ENCODE peak calls at places on chromosomes 2 and 18, in seven cellular contexts. One of them, this sample, is unnamed.

GRCh38 chr18:6661692-6662415 is 67.7 kb upstream of the ARHGAP28 start:
- DNase-seq in stimulated activated CD4-positive, alpha-beta T cell treated with anti-CD3 and anti-CD28 coated beads, Interleukin-15, amount 100 ng/mL, for 24 hours: no peak
- DNase-seq in epithelial cell of proximal tubule: no peak
- DNase-seq in tibial artery: no peak
- DNase-seq in lower leg skin: no peak
- DNase-seq in Right ventricle myocardium inferior: no peak
- DNase-seq in esophagus muscularis mucosa: no peak
- DNase-seq in this sample: no peak

GRCh38 chr18:55779461-55779710 is 191.4 kb upstream of the TCF4 start:
- DNase-seq in stimulated activated CD4-positive, alpha-beta T cell treated with anti-CD3 and anti-CD28 coated beads, Interleukin-15, amount 100 ng/mL, for 24 hours: no peak
- DNase-seq in epithelial cell of proximal tubule: no peak
- DNase-seq in tibial artery: no peak
- DNase-seq in lower leg skin: no peak
- DNase-seq in Right ventricle myocardium inferior: peak; percentile 70
- DNase-seq in esophagus muscularis mucosa: no peak
- DNase-seq in this sample: no peak

GRCh38 chr2:12514631-12515437 is 201.9 kb upstream of the TRIB2 start:
- DNase-seq in stimulated activated CD4-positive, alpha-beta T cell treated with anti-CD3 and anti-CD28 coated beads, Interleukin-15, amount 100 ng/mL, for 24 hours: peak; percentile 34
- DNase-seq in epithelial cell of proximal tubule: no peak
- DNase-seq in tibial artery: no peak
- DNase-seq in lower leg skin: no peak
- DNase-seq in Right ventricle myocardium inferior: no peak
- DNase-seq in esophagus muscularis mucosa: no peak
- DNase-seq in this sample: peak; percentile 57

GRCh38 chr2:141599721-141600120 is 531.1 kb downstream of the LRP1B start:
- DNase-seq in stimulated activated CD4-positive, alpha-beta T cell treated with anti-CD3 and anti-CD28 coated beads, Interleukin-15, amount 100 ng/mL, for 24 hours: no peak
- DNase-seq in epithelial cell of proximal tubule: no peak
- DNase-seq in tibial artery: no peak
- DNase-seq in lower leg skin: no peak
- DNase-seq in Right ventricle myocardium inferior: no peak
- DNase-seq in esophagus muscularis mucosa: no peak
- DNase-seq in this sample: no peak

GRCh38 chr2:19195681-19196080 is 162.7 kb downstream of the OSR1 start:
- DNase-seq in stimulated activated CD4-positive, alpha-beta T cell treated with anti-CD3 and anti-CD28 coated beads, Interleukin-15, amount 100 ng/mL, for 24 hours: no peak
- DNase-seq in epithelial cell of proximal tubule: no peak
- DNase-seq in tibial artery: no peak
- DNase-seq in lower leg skin: no peak
- DNase-seq in Right ventricle myocardium inferior: no peak
- DNase-seq in esophagus muscularis mucosa: no peak
- DNase-seq in this sample: no peak

GRCh38 chr2:10076511-10076910 is 3.7 kb downstream of the CYS1 start:
- DNase-seq in stimulated activated CD4-positive, alpha-beta T cell treated with anti-CD3 and anti-CD28 coated beads, Interleukin-15, amount 100 ng/mL, for 24 hours: no peak
- DNase-seq in epithelial cell of proximal tubule: no peak
- DNase-seq in tibial artery: no peak
- DNase-seq in lower leg skin: no peak
- DNase-seq in Right ventricle myocardium inferior: no peak
- DNase-seq in esophagus muscularis mucosa: no peak
- DNase-seq in this sample: no peak

GRCh38 chr2:166892397-166892796 is 4.1 kb downstream of the XIRP2 start:
- DNase-seq in stimulated activated CD4-positive, alpha-beta T cell treated with anti-CD3 and anti-CD28 coated beads, Interleukin-15, amount 100 ng/mL, for 24 hours: no peak
- DNase-seq in epithelial cell of proximal tubule: no peak
- DNase-seq in tibial artery: no peak
- DNase-seq in lower leg skin: no peak
- DNase-seq in Right ventricle myocardium inferior: no peak
- DNase-seq in esophagus muscularis mucosa: no peak
- DNase-seq in this sample: no peak

GRCh38 chr2:60939622-60940021 is 58.2 kb downstream of the REL start:
- DNase-seq in stimulated activated CD4-positive, alpha-beta T cell treated with anti-CD3 and anti-CD28 coated beads, Interleukin-15, amount 100 ng/mL, for 24 hours: no peak
- DNase-seq in epithelial cell of proximal tubule: no peak
- DNase-seq in tibial artery: no peak
- DNase-seq in lower leg skin: no peak
- DNase-seq in Right ventricle myocardium inferior: no peak
- DNase-seq in esophagus muscularis mucosa: no peak
- DNase-seq in this sample: no peak

GRCh38 chr2:186884585-186884984 is 35.6 kb upstream of the ZSWIM2 start:
- DNase-seq in stimulated activated CD4-positive, alpha-beta T cell treated with anti-CD3 and anti-CD28 coated beads, Interleukin-15, amount 100 ng/mL, for 24 hours: no peak
- DNase-seq in epithelial cell of proximal tubule: no peak
- DNase-seq in tibial artery: no peak
- DNase-seq in lower leg skin: no peak
- DNase-seq in Right ventricle myocardium inferior: no peak
- DNase-seq in esophagus muscularis mucosa: no peak
- DNase-seq in this sample: no peak

GRCh38 chr2:47174731-47175361 is 19.7 kb upstream of the STPG4 start:
- DNase-seq in stimulated activated CD4-positive, alpha-beta T cell treated with anti-CD3 and anti-CD28 coated beads, Interleukin-15, amount 100 ng/mL, for 24 hours: peak; percentile 43
- DNase-seq in epithelial cell of proximal tubule: no peak
- DNase-seq in tibial artery: peak; percentile 56
- DNase-seq in lower leg skin: peak; percentile 87
- DNase-seq in Right ventricle myocardium inferior: no peak
- DNase-seq in esophagus muscularis mucosa: no peak
- DNase-seq in this sample: peak; percentile 45

GRCh38 chr2:8132371-8132831 is 549.5 kb upstream of the ID2 start:
- DNase-seq in stimulated activated CD4-positive, alpha-beta T cell treated with anti-CD3 and anti-CD28 coated beads, Interleukin-15, amount 100 ng/mL, for 24 hours: no peak
- DNase-seq in epithelial cell of proximal tubule: no peak
- DNase-seq in tibial artery: no peak
- DNase-seq in lower leg skin: no peak
- DNase-seq in Right ventricle myocardium inferior: no peak
- DNase-seq in esophagus muscularis mucosa: no peak
- DNase-seq in this sample: no peak

GRCh38 chr18:8947576-8947975 is 154.9 kb upstream of the NDUFV2 start:
- DNase-seq in stimulated activated CD4-positive, alpha-beta T cell treated with anti-CD3 and anti-CD28 coated beads, Interleukin-15, amount 100 ng/mL, for 24 hours: no peak
- DNase-seq in epithelial cell of proximal tubule: no peak
- DNase-seq in tibial artery: no peak
- DNase-seq in lower leg skin: no peak
- DNase-seq in Right ventricle myocardium inferior: no peak
- DNase-seq in esophagus muscularis mucosa: no peak
- DNase-seq in this sample: no peak

GRCh38 chr18:56823986-56824385 is 172.8 kb downstream of the WDR7 start:
- DNase-seq in stimulated activated CD4-positive, alpha-beta T cell treated with anti-CD3 and anti-CD28 coated beads, Interleukin-15, amount 100 ng/mL, for 24 hours: no peak
- DNase-seq in epithelial cell of proximal tubule: no peak
- DNase-seq in tibial artery: no peak
- DNase-seq in lower leg skin: no peak
- DNase-seq in Right ventricle myocardium inferior: no peak
- DNase-seq in esophagus muscularis mucosa: no peak
- DNase-seq in this sample: no peak

GRCh38 chr2:36468463-36469266 is 113.1 kb downstream of the CRIM1 start:
- DNase-seq in stimulated activated CD4-positive, alpha-beta T cell treated with anti-CD3 and anti-CD28 coated beads, Interleukin-15, amount 100 ng/mL, for 24 hours: no peak
- DNase-seq in epithelial cell of proximal tubule: no peak
- DNase-seq in tibial artery: no peak
- DNase-seq in lower leg skin: no peak
- DNase-seq in Right ventricle myocardium inferior: no peak
- DNase-seq in esophagus muscularis mucosa: peak; percentile 47
- DNase-seq in this sample: no peak

GRCh38 chr2:96531872-96532505 is 4.6 kb upstream of the ARID5A start:
- DNase-seq in stimulated activated CD4-positive, alpha-beta T cell treated with anti-CD3 and anti-CD28 coated beads, Interleukin-15, amount 100 ng/mL, for 24 hours: peak; percentile 93
- DNase-seq in epithelial cell of proximal tubule: peak; percentile 96
- DNase-seq in tibial artery: peak; percentile 99
- DNase-seq in lower leg skin: peak; percentile 99
- DNase-seq in Right ventricle myocardium inferior: peak; percentile 92
- DNase-seq in esophagus muscularis mucosa: peak; percentile 99
- DNase-seq in this sample: peak; percentile 85

GRCh38 chr2:207142461-207142860 is 23.3 kb downstream of the KLF7 start:
- DNase-seq in stimulated activated CD4-positive, alpha-beta T cell treated with anti-CD3 and anti-CD28 coated beads, Interleukin-15, amount 100 ng/mL, for 24 hours: no peak
- DNase-seq in epithelial cell of proximal tubule: no peak
- DNase-seq in tibial artery: no peak
- DNase-seq in lower leg skin: no peak
- DNase-seq in Right ventricle myocardium inferior: no peak
- DNase-seq in esophagus muscularis mucosa: no peak
- DNase-seq in this sample: peak; percentile 12

GRCh38 chr2:212109792-212110680 is 428.6 kb downstream of the ERBB4 start:
- DNase-seq in stimulated activated CD4-positive, alpha-beta T cell treated with anti-CD3 and anti-CD28 coated beads, Interleukin-15, amount 100 ng/mL, for 24 hours: no peak
- DNase-seq in epithelial cell of proximal tubule: no peak
- DNase-seq in tibial artery: no peak
- DNase-seq in lower leg skin: no peak
- DNase-seq in Right ventricle myocardium inferior: no peak
- DNase-seq in esophagus muscularis mucosa: no peak
- DNase-seq in this sample: no peak

GRCh38 chr2:198314559-198315153 is 510.3 kb downstream of the PLCL1 start:
- DNase-seq in stimulated activated CD4-positive, alpha-beta T cell treated with anti-CD3 and anti-CD28 coated beads, Interleukin-15, amount 100 ng/mL, for 24 hours: no peak
- DNase-seq in epithelial cell of proximal tubule: peak; percentile 20
- DNase-seq in tibial artery: no peak
- DNase-seq in lower leg skin: no peak
- DNase-seq in Right ventricle myocardium inferior: no peak
- DNase-seq in esophagus muscularis mucosa: no peak
- DNase-seq in this sample: peak; percentile 16

GRCh38 chr2:105926960-105927678 is 182.4 kb downstream of the NCK2 start:
- DNase-seq in stimulated activated CD4-positive, alpha-beta T cell treated with anti-CD3 and anti-CD28 coated beads, Interleukin-15, amount 100 ng/mL, for 24 hours: peak; percentile 69
- DNase-seq in epithelial cell of proximal tubule: no peak
- DNase-seq in tibial artery: no peak
- DNase-seq in lower leg skin: no peak
- DNase-seq in Right ventricle myocardium inferior: no peak
- DNase-seq in esophagus muscularis mucosa: no peak
- DNase-seq in this sample: peak; percentile 68

GRCh38 chr2:180716186-180717180 is 263.9 kb upstream of the UBE2E3 start:
- DNase-seq in stimulated activated CD4-positive, alpha-beta T cell treated with anti-CD3 and anti-CD28 coated beads, Interleukin-15, amount 100 ng/mL, for 24 hours: no peak
- DNase-seq in epithelial cell of proximal tubule: no peak
- DNase-seq in tibial artery: no peak
- DNase-seq in lower leg skin: no peak
- DNase-seq in Right ventricle myocardium inferior: no peak
- DNase-seq in esophagus muscularis mucosa: no peak
- DNase-seq in this sample: no peak

GRCh38 chr18:48345596-48345995 is 63.6 kb downstream of the ZBTB7C start:
- DNase-seq in stimulated activated CD4-positive, alpha-beta T cell treated with anti-CD3 and anti-CD28 coated beads, Interleukin-15, amount 100 ng/mL, for 24 hours: no peak
- DNase-seq in epithelial cell of proximal tubule: no peak
- DNase-seq in tibial artery: no peak
- DNase-seq in lower leg skin: peak; percentile 70
- DNase-seq in Right ventricle myocardium inferior: no peak
- DNase-seq in esophagus muscularis mucosa: no peak
- DNase-seq in this sample: no peak

GRCh38 chr2:79981316-79981715 is 323.2 kb downstream of the LRRTM1 start:
- DNase-seq in stimulated activated CD4-positive, alpha-beta T cell treated with anti-CD3 and anti-CD28 coated beads, Interleukin-15, amount 100 ng/mL, for 24 hours: no peak
- DNase-seq in epithelial cell of proximal tubule: no peak
- DNase-seq in tibial artery: no peak
- DNase-seq in lower leg skin: no peak
- DNase-seq in Right ventricle myocardium inferior: no peak
- DNase-seq in esophagus muscularis mucosa: no peak
- DNase-seq in this sample: no peak

GRCh38 chr2:241818943-241819270 is 9.9 kb downstream of the NEU4 start:
- DNase-seq in stimulated activated CD4-positive, alpha-beta T cell treated with anti-CD3 and anti-CD28 coated beads, Interleukin-15, amount 100 ng/mL, for 24 hours: no peak
- DNase-seq in epithelial cell of proximal tubule: no peak
- DNase-seq in tibial artery: no peak
- DNase-seq in lower leg skin: peak; percentile 70
- DNase-seq in Right ventricle myocardium inferior: no peak
- DNase-seq in esophagus muscularis mucosa: no peak
- DNase-seq in this sample: no peak

GRCh38 chr2:168956392-168956791 is 55.3 kb downstream of the G6PC2 start:
- DNase-seq in stimulated activated CD4-positive, alpha-beta T cell treated with anti-CD3 and anti-CD28 coated beads, Interleukin-15, amount 100 ng/mL, for 24 hours: no peak
- DNase-seq in epithelial cell of proximal tubule: no peak
- DNase-seq in tibial artery: no peak
- DNase-seq in lower leg skin: no peak
- DNase-seq in Right ventricle myocardium inferior: no peak
- DNase-seq in esophagus muscularis mucosa: no peak
- DNase-seq in this sample: no peak

GRCh38 chr2:19682493-19682892 is 219.3 kb downstream of the TTC32 start:
- DNase-seq in stimulated activated CD4-positive, alpha-beta T cell treated with anti-CD3 and anti-CD28 coated beads, Interleukin-15, amount 100 ng/mL, for 24 hours: no peak
- DNase-seq in epithelial cell of proximal tubule: peak; percentile 71
- DNase-seq in tibial artery: no peak
- DNase-seq in lower leg skin: no peak
- DNase-seq in Right ventricle myocardium inferior: no peak
- DNase-seq in esophagus muscularis mucosa: no peak
- DNase-seq in this sample: no peak

GRCh38 chr2:119425620-119426395 is 5.8 kb upstream of the TMEM37 start:
- DNase-seq in stimulated activated CD4-positive, alpha-beta T cell treated with anti-CD3 and anti-CD28 coated beads, Interleukin-15, amount 100 ng/mL, for 24 hours: no peak
- DNase-seq in epithelial cell of proximal tubule: peak; percentile 57
- DNase-seq in tibial artery: no peak
- DNase-seq in lower leg skin: peak; percentile 40
- DNase-seq in Right ventricle myocardium inferior: no peak
- DNase-seq in esophagus muscularis mucosa: no peak
- DNase-seq in this sample: no peak

GRCh38 chr2:168660859-168661258 is 141.6 kb upstream of the NOSTRIN start:
- DNase-seq in stimulated activated CD4-positive, alpha-beta T cell treated with anti-CD3 and anti-CD28 coated beads, Interleukin-15, amount 100 ng/mL, for 24 hours: no peak
- DNase-seq in epithelial cell of proximal tubule: no peak
- DNase-seq in tibial artery: no peak
- DNase-seq in lower leg skin: no peak
- DNase-seq in Right ventricle myocardium inferior: no peak
- DNase-seq in esophagus muscularis mucosa: no peak
- DNase-seq in this sample: no peak

GRCh38 chr2:215728504-215729065 is 284.8 kb downstream of the MREG start:
- DNase-seq in stimulated activated CD4-positive, alpha-beta T cell treated with anti-CD3 and anti-CD28 coated beads, Interleukin-15, amount 100 ng/mL, for 24 hours: no peak
- DNase-seq in epithelial cell of proximal tubule: no peak
- DNase-seq in tibial artery: peak; percentile 77
- DNase-seq in lower leg skin: no peak
- DNase-seq in Right ventricle myocardium inferior: no peak
- DNase-seq in esophagus muscularis mucosa: no peak
- DNase-seq in this sample: no peak

GRCh38 chr18:48955528-48956261 is 4.9 kb upstream of the SMAD7 start:
- DNase-seq in stimulated activated CD4-positive, alpha-beta T cell treated with anti-CD3 and anti-CD28 coated beads, Interleukin-15, amount 100 ng/mL, for 24 hours: no peak
- DNase-seq in epithelial cell of proximal tubule: no peak
- DNase-seq in tibial artery: peak; percentile 89
- DNase-seq in lower leg skin: no peak
- DNase-seq in Right ventricle myocardium inferior: no peak
- DNase-seq in esophagus muscularis mucosa: no peak
- DNase-seq in this sample: peak; percentile 44

GRCh38 chr2:175414872-175415487 is 233.5 kb upstream of the ATP5MC3 start:
- DNase-seq in stimulated activated CD4-positive, alpha-beta T cell treated with anti-CD3 and anti-CD28 coated beads, Interleukin-15, amount 100 ng/mL, for 24 hours: peak; percentile 8
- DNase-seq in epithelial cell of proximal tubule: peak; percentile 20
- DNase-seq in tibial artery: peak; percentile 61
- DNase-seq in lower leg skin: peak; percentile 88
- DNase-seq in Right ventricle myocardium inferior: peak; percentile 71
- DNase-seq in esophagus muscularis mucosa: no peak
- DNase-seq in this sample: no peak

GRCh38 chr2:238024986-238025385 is 35.8 kb upstream of the SCLY start:
- DNase-seq in stimulated activated CD4-positive, alpha-beta T cell treated with anti-CD3 and anti-CD28 coated beads, Interleukin-15, amount 100 ng/mL, for 24 hours: peak; percentile 57
- DNase-seq in epithelial cell of proximal tubule: no peak
- DNase-seq in tibial artery: no peak
- DNase-seq in lower leg skin: no peak
- DNase-seq in Right ventricle myocardium inferior: no peak
- DNase-seq in esophagus muscularis mucosa: no peak
- DNase-seq in this sample: no peak

GRCh38 chr2:190380962-190381412 is 27.2 kb upstream of the MFSD6 start:
- DNase-seq in stimulated activated CD4-positive, alpha-beta T cell treated with anti-CD3 and anti-CD28 coated beads, Interleukin-15, amount 100 ng/mL, for 24 hours: no peak
- DNase-seq in epithelial cell of proximal tubule: no peak
- DNase-seq in tibial artery: no peak
- DNase-seq in lower leg skin: no peak
- DNase-seq in Right ventricle myocardium inferior: no peak
- DNase-seq in esophagus muscularis mucosa: no peak
- DNase-seq in this sample: no peak

This sample was measured in central memory CD4-positive, alpha-beta T cell.